ENCODE peak calls at places on chromosomes 2 and 18, in seven cellular contexts. K, T, R, D, V, F and W are unnamed samples.

GRCh38 chr18:54679318-54680149 is 88.5 kb downstream of the DYNAP start:
- DNase-seq in F (peak; percentile 61), R (no peak), V (peak; percentile 18), K (peak; percentile 69), T (peak; percentile 47), D (peak; percentile 12), W (peak; percentile 66)

GRCh38 chr2:219300022-219300421 is 9.2 kb downstream of the PTPRN start:
- DNase-seq in K (no peak), V (no peak), T (no peak), F (no peak), R (no peak), D (no peak), W (no peak)

GRCh38 chr2:903223-903900 is 47.3 kb upstream of the SNTG2 start:
- DNase-seq in K (no peak), T (no peak), V (no peak), R (no peak), F (no peak), D (no peak), W (no peak)

GRCh38 chr2:222609391-222609790 is 46.5 kb downstream of the FARSB start:
- DNase-seq in T (no peak), F (no peak), K (no peak), D (peak; percentile 2), R (no peak), V (no peak), W (no peak)

GRCh38 chr18:12862467-12862866 is 21.6 kb downstream of the PTPN2 start:
- DNase-seq in K (peak; percentile 95), V (no peak), F (no peak), R (peak; percentile 69), T (no peak), D (no peak), W (no peak)

GRCh38 chr2:220219371-220219770 is 591.9 kb downstream of the SLC4A3 start:
- DNase-seq in D (no peak), F (no peak), T (no peak), V (no peak), R (no peak), K (no peak), W (no peak)

GRCh38 chr18:38930881-38931753 is 1365.5 kb upstream of the CELF4 start:
- DNase-seq in D (no peak), R (no peak), V (no peak), K (peak; percentile 51), T (no peak), F (no peak), W (no peak)

GRCh38 chr2:28662468-28663095 is 89.0 kb upstream of the PPP1CB start:
- DNase-seq in K (no peak), V (no peak), R (no peak), F (no peak), D (no peak), T (no peak), W (no peak)

GRCh38 chr2:197159681-197160211 is 150.8 kb downstream of the ANKRD44 start:
- DNase-seq in D (no peak), V (no peak), T (peak; percentile 28), F (no peak), R (no peak), K (no peak), W (no peak)

GRCh38 chr2:241608881-241609280 is 28.1 kb downstream of the THAP4 start:
- DNase-seq in D (no peak), R (no peak), T (no peak), K (no peak), F (no peak), V (no peak), W (no peak)

GRCh38 chr2:241611062-241611461 is 25.9 kb downstream of the THAP4 start:
- DNase-seq in V (no peak), K (no peak), R (no peak), D (no peak), F (no peak), T (no peak), W (no peak)

GRCh38 chr2:241607162-241607885 is 29.6 kb downstream of the THAP4 start:
- DNase-seq in K (no peak), V (no peak), F (no peak), R (no peak), T (no peak), D (no peak), W (no peak)

GRCh38 chr2:241612156-241613017 is 24.6 kb downstream of the THAP4 start:
- DNase-seq in F (no peak), V (no peak), D (no peak), R (no peak), K (no peak), T (no peak), W (no peak)

GRCh38 chr2:241609859-241610793 is 26.8 kb downstream of the THAP4 start:
- DNase-seq in T (no peak), K (peak; percentile 97), V (peak; percentile 45), R (peak; percentile 97), F (peak; percentile 32), D (peak; percentile 54), W (peak; percentile 77)
- TF ChIP-seq CTCF in T (no peak), K (peak; percentile 40), V (peak; percentile 70), R (peak; percentile 54), F (peak; percentile 47), D (no peak), W (no peak)

GRCh38 chr18:23573948-23574431 is 12.3 kb downstream of the NPC1 start:
- DNase-seq in V (no peak), D (no peak), K (peak; percentile 37), F (no peak), T (no peak), R (no peak), W (no peak)
- TF ChIP-seq CTCF in V (no peak), D (no peak), K (no peak), F (no peak), T (no peak), R (no peak), W (no peak)

GRCh38 chr2:55779459-55780421 is 86.1 kb upstream of the PNPT1 start:
- DNase-seq in T (peak; percentile 72), R (no peak), K (no peak), D (no peak), F (peak; percentile 55), V (no peak), W (no peak)
- TF ChIP-seq CTCF in T (no peak), R (no peak), K (no peak), D (no peak), F (no peak), V (no peak), W (no peak)

DNA sequence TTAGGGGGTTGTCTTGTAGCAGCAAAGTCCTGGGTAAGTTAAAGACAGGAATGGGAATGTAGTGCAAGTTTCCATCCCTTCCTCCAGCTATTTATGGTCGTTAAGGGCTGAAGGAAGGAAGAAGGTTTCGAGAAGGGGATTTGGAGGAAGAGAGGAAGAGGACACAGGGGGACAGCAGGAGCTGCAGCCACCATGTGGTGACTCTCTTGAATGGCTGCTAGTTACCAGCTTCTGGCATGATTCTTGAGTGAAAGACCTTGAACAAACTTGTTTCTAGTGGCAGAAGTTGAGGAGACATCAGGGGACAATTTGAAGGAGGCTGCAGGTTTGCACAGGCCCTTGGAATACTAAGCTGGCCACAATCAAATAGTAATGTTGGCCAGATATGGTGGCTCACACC is 116.6 kb downstream of the MTX2 start:
- DNase-seq in F (no peak), K (peak; percentile 37), R (no peak), T (no peak), D (no peak), V (no peak), W (no peak)
- TF ChIP-seq CTCF in F (no peak), K (peak; percentile 37), R (no peak), T (no peak), D (no peak), V (no peak), W (no peak)

GRCh38 chr2:86081724-86082123 is 24.0 kb downstream of the POLR1A start:
- DNase-seq in R (no peak), D (no peak), V (no peak), F (no peak), T (no peak), K (no peak), W (no peak)

GRCh38 chr2:86074811-86075210 is 30.9 kb downstream of the POLR1A start:
- DNase-seq in F (no peak), K (no peak), T (no peak), D (no peak), V (no peak), R (no peak), W (no peak)

GRCh38 chr2:86078801-86079545 is 26.7 kb downstream of the POLR1A start:
- DNase-seq in F (no peak), D (peak; percentile 31), R (no peak), K (no peak), V (peak; percentile 67), T (no peak), W (no peak)

GRCh38 chr2:86082768-86083167 is 22.9 kb downstream of the POLR1A start:
- DNase-seq in K (no peak), R (no peak), V (no peak), D (no peak), T (no peak), F (no peak), W (no peak)

GRCh38 chr2:86079981-86080911 is 25.4 kb downstream of the POLR1A start:
- DNase-seq in V (peak; percentile 86), R (peak; percentile 84), D (peak; percentile 76), F (peak; percentile 21), T (peak; percentile 56), K (peak; percentile 82), W (no peak)
- TF ChIP-seq CTCF in V (peak; percentile 79), R (peak; percentile 57), D (peak; percentile 78), F (peak; percentile 84), T (peak; percentile 93), K (peak; percentile 78), W (peak; percentile 68)

GRCh38 chr18:23986610-23987359 is 27.8 kb upstream of the TTC39C start:
- DNase-seq in D (no peak), F (no peak), K (no peak), T (no peak), V (no peak), R (no peak), W (no peak)
- TF ChIP-seq CTCF in D (no peak), F (no peak), K (no peak), T (no peak), V (no peak), R (no peak), W (no peak)

GRCh38 chr2:27320958-27321543 is 1.8 kb downstream of the MPV17 start:
- DNase-seq in V (peak; percentile 49), R (peak; percentile 37), F (peak; percentile 96), K (peak; percentile 78), D (no peak), T (peak; percentile 96), W (peak; percentile 45)
- TF ChIP-seq CTCF in V (no peak), R (no peak), F (peak; percentile 74), K (peak; percentile 41), D (no peak), T (peak; percentile 59), W (peak; percentile 16)

GRCh38 chr2:200703132-200703925 is 108.4 kb upstream of the BZW1 start:
- DNase-seq in R (no peak), D (peak; percentile 69), F (peak; percentile 51), K (peak; percentile 76), V (peak; percentile 83), T (peak; percentile 15), W (no peak)
- TF ChIP-seq CTCF in R (no peak), D (no peak), F (peak; percentile 68), K (peak; percentile 61), V (peak; percentile 42), T (peak; percentile 92), W (peak; percentile 72)

GRCh38 chr2:206274434-206275273 is at the start of gene ZDBF2:
- DNase-seq in T (peak; percentile 51), R (peak; percentile 70), F (peak; percentile 29), V (no peak), D (no peak), K (peak; percentile 76), W (no peak)
- TF ChIP-seq CTCF in T (no peak), R (no peak), F (no peak), V (no peak), D (no peak), K (no peak), W (no peak)